ENCODE peak calls at places on chromosome 7, in seven cellular contexts. One of them, this sample, is unnamed.

GRCh38 chr7:132516042-132516840 is 60.0 kb downstream of the PLXNA4 start:
- DNase-seq in Right ventricle myocardium inferior: no peak
- DNase-seq in H54: peak
- DNase-seq in RWPE1: peak
- DNase-seq in stimulated activated CD8-positive, alpha-beta memory T cell treated with anti-CD3 and anti-CD28 coated beads, Interleukin-7, amount 100 ng/mL, for 24 hours: no peak
- DNase-seq in H1: no peak
- DNase-seq in mucosa of gallbladder: peak
- DNase-seq in this sample: peak

GRCh38 chr7:28018020-28018419 is 162.6 kb downstream of the JAZF1 start:
- DNase-seq in RWPE1: no peak
- DNase-seq in Right ventricle myocardium inferior: no peak
- DNase-seq in mucosa of gallbladder: no peak
- DNase-seq in H54: no peak
- DNase-seq in H1: no peak
- DNase-seq in stimulated activated CD8-positive, alpha-beta memory T cell treated with anti-CD3 and anti-CD28 coated beads, Interleukin-7, amount 100 ng/mL, for 24 hours: no peak
- DNase-seq in this sample: no peak

GRCh38 chr7:117072620-117073118 is 119.4 kb downstream of the ST7 start:
- DNase-seq in Right ventricle myocardium inferior: peak
- DNase-seq in H1: no peak
- DNase-seq in mucosa of gallbladder: peak
- DNase-seq in RWPE1: no peak
- DNase-seq in stimulated activated CD8-positive, alpha-beta memory T cell treated with anti-CD3 and anti-CD28 coated beads, Interleukin-7, amount 100 ng/mL, for 24 hours: no peak
- DNase-seq in H54: no peak
- DNase-seq in this sample: no peak

GRCh38 chr7:71718563-71718962 is 586.6 kb downstream of the GALNT17 start:
- DNase-seq in H1: no peak
- DNase-seq in H54: no peak
- DNase-seq in Right ventricle myocardium inferior: no peak
- DNase-seq in mucosa of gallbladder: no peak
- DNase-seq in stimulated activated CD8-positive, alpha-beta memory T cell treated with anti-CD3 and anti-CD28 coated beads, Interleukin-7, amount 100 ng/mL, for 24 hours: no peak
- DNase-seq in RWPE1: no peak
- DNase-seq in this sample: no peak

GRCh38 chr7:46494026-46494425 is 573.0 kb upstream of the IGFBP3 start:
- DNase-seq in H1: no peak
- DNase-seq in mucosa of gallbladder: no peak
- DNase-seq in RWPE1: no peak
- DNase-seq in H54: no peak
- DNase-seq in stimulated activated CD8-positive, alpha-beta memory T cell treated with anti-CD3 and anti-CD28 coated beads, Interleukin-7, amount 100 ng/mL, for 24 hours: no peak
- DNase-seq in Right ventricle myocardium inferior: no peak
- DNase-seq in this sample: no peak

GRCh38 chr7:77580762-77581350 is 43.8 kb downstream of the PTPN12 start:
- DNase-seq in H1: no peak
- DNase-seq in RWPE1: no peak
- DNase-seq in stimulated activated CD8-positive, alpha-beta memory T cell treated with anti-CD3 and anti-CD28 coated beads, Interleukin-7, amount 100 ng/mL, for 24 hours: no peak
- DNase-seq in H54: no peak
- DNase-seq in Right ventricle myocardium inferior: no peak
- DNase-seq in mucosa of gallbladder: no peak
- DNase-seq in this sample: no peak

GRCh38 chr7:2894118-2894940 is 50.2 kb upstream of the GNA12 start:
- DNase-seq in stimulated activated CD8-positive, alpha-beta memory T cell treated with anti-CD3 and anti-CD28 coated beads, Interleukin-7, amount 100 ng/mL, for 24 hours: no peak
- DNase-seq in H1: no peak
- DNase-seq in H54: no peak
- DNase-seq in mucosa of gallbladder: no peak
- DNase-seq in Right ventricle myocardium inferior: no peak
- DNase-seq in RWPE1: no peak
- DNase-seq in this sample: no peak

GRCh38 chr7:31327071-31327470 is 13.5 kb downstream of the NEUROD6 start:
- DNase-seq in H1: no peak
- DNase-seq in RWPE1: peak
- DNase-seq in mucosa of gallbladder: no peak
- DNase-seq in H54: peak
- DNase-seq in Right ventricle myocardium inferior: no peak
- DNase-seq in stimulated activated CD8-positive, alpha-beta memory T cell treated with anti-CD3 and anti-CD28 coated beads, Interleukin-7, amount 100 ng/mL, for 24 hours: no peak
- DNase-seq in this sample: no peak

GRCh38 chr7:96075510-96076349 is 246.2 kb downstream of the SLC25A13 start:
- DNase-seq in stimulated activated CD8-positive, alpha-beta memory T cell treated with anti-CD3 and anti-CD28 coated beads, Interleukin-7, amount 100 ng/mL, for 24 hours: no peak
- DNase-seq in Right ventricle myocardium inferior: peak
- DNase-seq in H54: peak
- DNase-seq in H1: no peak
- DNase-seq in mucosa of gallbladder: peak
- DNase-seq in RWPE1: peak
- DNase-seq in this sample: peak

GRCh38 chr7:17706734-17707133 is 233.6 kb downstream of the SNX13 start:
- DNase-seq in Right ventricle myocardium inferior: no peak
- DNase-seq in H1: no peak
- DNase-seq in mucosa of gallbladder: peak
- DNase-seq in RWPE1: peak
- DNase-seq in stimulated activated CD8-positive, alpha-beta memory T cell treated with anti-CD3 and anti-CD28 coated beads, Interleukin-7, amount 100 ng/mL, for 24 hours: no peak
- DNase-seq in H54: peak
- DNase-seq in this sample: peak

GRCh38 chr7:129730159-129730558 is 118.6 kb downstream of the NRF1 start:
- DNase-seq in mucosa of gallbladder: no peak
- DNase-seq in Right ventricle myocardium inferior: no peak
- DNase-seq in H1: no peak
- DNase-seq in RWPE1: no peak
- DNase-seq in H54: no peak
- DNase-seq in stimulated activated CD8-positive, alpha-beta memory T cell treated with anti-CD3 and anti-CD28 coated beads, Interleukin-7, amount 100 ng/mL, for 24 hours: no peak
- DNase-seq in this sample: no peak

GRCh38 chr7:149870274-149870673 is 3.5 kb upstream of the ATP6V0E2 start:
- DNase-seq in Right ventricle myocardium inferior: no peak
- DNase-seq in H54: no peak
- DNase-seq in mucosa of gallbladder: no peak
- DNase-seq in H1: no peak
- DNase-seq in RWPE1: no peak
- DNase-seq in stimulated activated CD8-positive, alpha-beta memory T cell treated with anti-CD3 and anti-CD28 coated beads, Interleukin-7, amount 100 ng/mL, for 24 hours: no peak
- DNase-seq in this sample: no peak

GRCh38 chr7:129606801-129607200 is 4.7 kb upstream of the NRF1 start:
- DNase-seq in stimulated activated CD8-positive, alpha-beta memory T cell treated with anti-CD3 and anti-CD28 coated beads, Interleukin-7, amount 100 ng/mL, for 24 hours: no peak
- DNase-seq in mucosa of gallbladder: no peak
- DNase-seq in H1: no peak
- DNase-seq in H54: no peak
- DNase-seq in RWPE1: no peak
- DNase-seq in Right ventricle myocardium inferior: no peak
- DNase-seq in this sample: no peak

GRCh38 chr7:6619961-6620360 is 4.6 kb downstream of the ZNF853 start:
- DNase-seq in H1: no peak
- DNase-seq in H54: no peak
- DNase-seq in RWPE1: no peak
- DNase-seq in mucosa of gallbladder: no peak
- DNase-seq in Right ventricle myocardium inferior: no peak
- DNase-seq in stimulated activated CD8-positive, alpha-beta memory T cell treated with anti-CD3 and anti-CD28 coated beads, Interleukin-7, amount 100 ng/mL, for 24 hours: no peak
- DNase-seq in this sample: peak

GRCh38 chr7:146359181-146359580 is 242.6 kb downstream of the CNTNAP2 start:
- DNase-seq in mucosa of gallbladder: no peak
- DNase-seq in Right ventricle myocardium inferior: no peak
- DNase-seq in stimulated activated CD8-positive, alpha-beta memory T cell treated with anti-CD3 and anti-CD28 coated beads, Interleukin-7, amount 100 ng/mL, for 24 hours: no peak
- DNase-seq in RWPE1: no peak
- DNase-seq in H54: no peak
- DNase-seq in H1: no peak
- DNase-seq in this sample: no peak

GRCh38 chr7:93178213-93178612 is 30.0 kb upstream of the SAMD9L start:
- DNase-seq in Right ventricle myocardium inferior: no peak
- DNase-seq in stimulated activated CD8-positive, alpha-beta memory T cell treated with anti-CD3 and anti-CD28 coated beads, Interleukin-7, amount 100 ng/mL, for 24 hours: no peak
- DNase-seq in RWPE1: peak
- DNase-seq in H54: no peak
- DNase-seq in mucosa of gallbladder: no peak
- DNase-seq in H1: no peak
- DNase-seq in this sample: peak

GRCh38 chr7:66894463-66895080 is 26.5 kb upstream of the TMEM248 start:
- DNase-seq in H54: peak
- DNase-seq in Right ventricle myocardium inferior: no peak
- DNase-seq in RWPE1: peak
- DNase-seq in stimulated activated CD8-positive, alpha-beta memory T cell treated with anti-CD3 and anti-CD28 coated beads, Interleukin-7, amount 100 ng/mL, for 24 hours: no peak
- DNase-seq in mucosa of gallbladder: no peak
- DNase-seq in H1: peak
- DNase-seq in this sample: no peak

GRCh38 chr7:116786791-116787443 is 75.5 kb upstream of the CAPZA2 start:
- DNase-seq in mucosa of gallbladder: no peak
- DNase-seq in Right ventricle myocardium inferior: no peak
- DNase-seq in H1: no peak
- DNase-seq in H54: no peak
- DNase-seq in RWPE1: no peak
- DNase-seq in stimulated activated CD8-positive, alpha-beta memory T cell treated with anti-CD3 and anti-CD28 coated beads, Interleukin-7, amount 100 ng/mL, for 24 hours: no peak
- DNase-seq in this sample: peak

GRCh38 chr7:15015545-15016314 is 113.2 kb upstream of the DGKB start:
- DNase-seq in RWPE1: peak
- DNase-seq in H1: peak
- DNase-seq in mucosa of gallbladder: peak
- DNase-seq in Right ventricle myocardium inferior: no peak
- DNase-seq in stimulated activated CD8-positive, alpha-beta memory T cell treated with anti-CD3 and anti-CD28 coated beads, Interleukin-7, amount 100 ng/mL, for 24 hours: no peak
- DNase-seq in H54: peak
- DNase-seq in this sample: peak

GRCh38 chr7:80611779-80612178 is 26.7 kb upstream of the CD36 start:
- DNase-seq in H54: no peak
- DNase-seq in H1: no peak
- DNase-seq in Right ventricle myocardium inferior: peak
- DNase-seq in stimulated activated CD8-positive, alpha-beta memory T cell treated with anti-CD3 and anti-CD28 coated beads, Interleukin-7, amount 100 ng/mL, for 24 hours: no peak
- DNase-seq in mucosa of gallbladder: peak
- DNase-seq in RWPE1: no peak
- DNase-seq in this sample: peak

GRCh38 chr7:100428199-100428966 is at the start of gene ZCWPW1:
- DNase-seq in Right ventricle myocardium inferior: peak
- DNase-seq in H1: peak
- DNase-seq in H54: peak
- DNase-seq in stimulated activated CD8-positive, alpha-beta memory T cell treated with anti-CD3 and anti-CD28 coated beads, Interleukin-7, amount 100 ng/mL, for 24 hours: peak
- DNase-seq in mucosa of gallbladder: peak
- DNase-seq in RWPE1: peak
- DNase-seq in this sample: peak

This sample was measured in small intestine.